ENCODE peak calls at places on chromosomes 3 and 15, in five cellular contexts. One of them, this sample, is unnamed.

GRCh38 chr15:90607361-90607760 is 77.6 kb downstream of the CRTC3 start:
- DNase-seq in GM12878: no peak
- DNase-seq in K562: no peak
- DNase-seq in SK-N-SH: no peak
- DNase-seq in H1: no peak
- DNase-seq in this sample: no peak

GRCh38 chr3:38597502-38598060 is 51.9 kb downstream of the SCN5A start:
- DNase-seq in GM12878: no peak
- DNase-seq in H1: no peak
- DNase-seq in SK-N-SH: no peak
- DNase-seq in K562: no peak
- DNase-seq in this sample: no peak

GRCh38 chr3:194521514-194522260 is 34.9 kb upstream of the ATP13A3 start:
- DNase-seq in H1: no peak
- DNase-seq in GM12878: no peak
- DNase-seq in K562: no peak
- DNase-seq in SK-N-SH: no peak
- DNase-seq in this sample: no peak

GRCh38 chr3:15207836-15208504 is 1.9 kb downstream of the CAPN7 start:
- DNase-seq in H1: no peak
- DNase-seq in K562: no peak
- DNase-seq in GM12878: no peak
- DNase-seq in SK-N-SH: no peak
- DNase-seq in this sample: no peak

GRCh38 chr15:95812491-95812890 is 518.0 kb upstream of the NR2F2 start:
- DNase-seq in GM12878: no peak
- DNase-seq in SK-N-SH: no peak
- DNase-seq in K562: no peak
- DNase-seq in H1: no peak
- DNase-seq in this sample: no peak

GRCh38 chr3:188507244-188507720 is 353.3 kb downstream of the LPP start:
- DNase-seq in GM12878: no peak
- DNase-seq in K562: no peak
- DNase-seq in SK-N-SH: no peak
- DNase-seq in H1: no peak
- DNase-seq in this sample: peak

GRCh38 chr3:10939556-10939955 is 53.0 kb upstream of the SLC6A1 start:
- DNase-seq in H1: no peak
- DNase-seq in SK-N-SH: no peak
- DNase-seq in K562: no peak
- DNase-seq in GM12878: no peak
- DNase-seq in this sample: no peak

GRCh38 chr3:33060609-33061337 is 36.2 kb downstream of the GLB1 start:
- DNase-seq in SK-N-SH: no peak
- DNase-seq in GM12878: no peak
- DNase-seq in H1: no peak
- DNase-seq in K562: no peak
- DNase-seq in this sample: no peak

GRCh38 chr15:84023636-84024035 is 211.9 kb upstream of the GOLGA6L4 start:
- DNase-seq in GM12878: no peak
- DNase-seq in H1: peak
- DNase-seq in K562: peak
- DNase-seq in SK-N-SH: peak
- DNase-seq in this sample: peak

DNA sequence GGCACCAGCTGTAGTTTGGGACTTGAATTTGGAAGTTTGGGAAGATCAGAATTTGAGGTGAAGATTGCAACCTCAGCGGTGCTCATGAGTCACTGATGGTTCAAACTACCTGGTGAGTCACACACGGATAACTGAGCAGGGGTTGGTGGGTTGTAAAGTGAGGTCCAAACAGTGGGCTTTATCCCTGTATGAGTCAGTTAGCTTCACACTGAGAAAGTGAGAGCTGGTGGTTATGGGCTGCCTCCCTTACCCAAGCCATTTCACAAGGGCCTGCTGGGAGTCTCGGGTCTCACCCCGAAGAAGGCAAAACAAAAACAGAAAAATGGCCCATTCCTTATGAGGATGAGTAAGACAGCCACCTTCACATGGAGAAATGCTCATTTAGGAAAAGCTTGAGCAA is 77.0 kb downstream of the ITGA11 start:
- DNase-seq in SK-N-SH: no peak
- DNase-seq in H1: no peak
- DNase-seq in GM12878: no peak
- DNase-seq in K562: no peak
- DNase-seq in this sample: peak
- TF ChIP-seq TAF1 in SK-N-SH: no peak
- TF ChIP-seq TAF1 in H1: no peak
- TF ChIP-seq TAF1 in GM12878: no peak
- TF ChIP-seq TAF1 in K562: no peak
- TF ChIP-seq TAF1 in this sample: no peak

DNA sequence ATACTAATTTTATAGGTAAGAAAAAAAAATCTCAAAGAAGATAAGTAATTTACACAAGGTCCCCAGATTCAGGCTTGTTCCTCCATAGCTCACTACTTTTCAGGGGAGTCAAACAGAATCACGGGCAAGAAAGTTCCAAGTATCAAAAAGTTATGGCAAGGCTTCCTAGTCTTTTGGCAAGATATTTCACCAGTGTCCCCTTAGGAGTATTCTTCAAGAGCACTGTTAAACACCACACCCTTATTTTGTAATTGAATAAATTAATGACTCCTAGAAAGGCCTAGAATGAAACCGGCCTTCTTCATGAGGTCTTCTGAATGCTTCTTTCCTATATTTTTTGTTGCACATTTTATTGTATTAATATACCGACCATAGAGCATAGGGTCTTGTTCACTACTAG is 109.7 kb downstream of the MYLK start:
- DNase-seq in H1: no peak
- DNase-seq in K562: no peak
- DNase-seq in GM12878: no peak
- DNase-seq in SK-N-SH: no peak
- DNase-seq in this sample: no peak
- H3K4me2 ChIP-seq in H1: no peak
- H3K4me2 ChIP-seq in K562: no peak
- H3K4me2 ChIP-seq in GM12878: no peak
- H3K4me2 ChIP-seq in SK-N-SH: peak
- H3K4me2 ChIP-seq in this sample: no peak

GRCh38 chr3:55989351-55989750 is 478.9 kb downstream of the ERC2 start:
- DNase-seq in H1: no peak
- DNase-seq in SK-N-SH: peak
- DNase-seq in K562: no peak
- DNase-seq in GM12878: no peak
- DNase-seq in this sample: no peak

GRCh38 chr3:55984631-55985030 is 483.6 kb downstream of the ERC2 start:
- DNase-seq in SK-N-SH: no peak
- DNase-seq in GM12878: no peak
- DNase-seq in K562: no peak
- DNase-seq in H1: no peak
- DNase-seq in this sample: no peak

GRCh38 chr3:55988905-55989304 is 479.4 kb downstream of the ERC2 start:
- DNase-seq in SK-N-SH: peak
- DNase-seq in K562: no peak
- DNase-seq in GM12878: no peak
- DNase-seq in H1: no peak
- DNase-seq in this sample: no peak
- TF ChIP-seq TAF1 in SK-N-SH: no peak
- TF ChIP-seq TAF1 in K562: no peak
- TF ChIP-seq TAF1 in GM12878: no peak
- TF ChIP-seq TAF1 in H1: no peak
- TF ChIP-seq TAF1 in this sample: no peak

GRCh38 chr15:68300115-68300940 is 22.8 kb downstream of the FEM1B start:
- DNase-seq in SK-N-SH: no peak
- DNase-seq in GM12878: no peak
- DNase-seq in K562: no peak
- DNase-seq in H1: peak
- DNase-seq in this sample: peak
- H3K4me2 ChIP-seq in SK-N-SH: no peak
- H3K4me2 ChIP-seq in GM12878: no peak
- H3K4me2 ChIP-seq in K562: no peak
- H3K4me2 ChIP-seq in H1: no peak
- H3K4me2 ChIP-seq in this sample: peak

DNA sequence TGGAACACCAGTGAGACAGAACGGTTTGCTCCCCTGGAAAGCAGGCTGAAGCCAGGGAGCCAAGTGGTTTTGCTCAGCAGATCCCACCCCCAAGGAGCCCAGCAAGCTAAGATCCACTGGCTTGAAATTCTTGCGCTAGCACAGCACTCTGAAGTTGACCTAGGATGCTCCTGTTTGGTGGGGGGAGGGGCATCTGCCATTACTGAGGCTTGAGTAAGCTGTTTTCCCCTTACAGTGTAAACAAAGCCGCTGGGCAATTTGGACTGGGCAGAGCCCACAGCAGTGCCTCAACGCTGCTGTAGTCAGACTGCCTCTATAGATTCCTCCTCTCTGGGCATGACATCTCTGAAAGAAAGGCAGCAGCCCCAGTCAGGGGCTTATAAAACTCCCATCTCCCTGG is 241.4 kb downstream of the GABRB3 start:
- DNase-seq in GM12878: no peak
- DNase-seq in SK-N-SH: no peak
- DNase-seq in K562: no peak
- DNase-seq in H1: no peak
- DNase-seq in this sample: no peak
- TF ChIP-seq TAF1 in GM12878: no peak
- TF ChIP-seq TAF1 in SK-N-SH: no peak
- TF ChIP-seq TAF1 in K562: no peak
- TF ChIP-seq TAF1 in H1: no peak
- TF ChIP-seq TAF1 in this sample: no peak

GRCh38 chr15:68999091-68999490 is 15.4 kb upstream of the NOX5 start:
- DNase-seq in SK-N-SH: no peak
- DNase-seq in GM12878: no peak
- DNase-seq in K562: no peak
- DNase-seq in H1: peak
- DNase-seq in this sample: no peak
- H3K4me2 ChIP-seq in SK-N-SH: no peak
- H3K4me2 ChIP-seq in GM12878: no peak
- H3K4me2 ChIP-seq in K562: no peak
- H3K4me2 ChIP-seq in H1: no peak
- H3K4me2 ChIP-seq in this sample: no peak

GRCh38 chr3:8421711-8422110 is 79.9 kb upstream of the LMCD1 start:
- DNase-seq in SK-N-SH: no peak
- DNase-seq in H1: no peak
- DNase-seq in K562: no peak
- DNase-seq in GM12878: no peak
- DNase-seq in this sample: no peak

GRCh38 chr3:8420613-8421012 is 81.0 kb upstream of the LMCD1 start:
- DNase-seq in SK-N-SH: no peak
- DNase-seq in K562: no peak
- DNase-seq in GM12878: no peak
- DNase-seq in H1: no peak
- DNase-seq in this sample: no peak

GRCh38 chr3:8424281-8424680 is 77.3 kb upstream of the LMCD1 start:
- DNase-seq in SK-N-SH: no peak
- DNase-seq in H1: no peak
- DNase-seq in GM12878: no peak
- DNase-seq in K562: no peak
- DNase-seq in this sample: no peak

GRCh38 chr3:8423307-8423706 is 78.3 kb upstream of the LMCD1 start:
- DNase-seq in K562: no peak
- DNase-seq in SK-N-SH: no peak
- DNase-seq in H1: no peak
- DNase-seq in GM12878: no peak
- DNase-seq in this sample: no peak

GRCh38 chr3:8421267-8421666 is 80.4 kb upstream of the LMCD1 start:
- DNase-seq in GM12878: no peak
- DNase-seq in K562: no peak
- DNase-seq in H1: no peak
- DNase-seq in SK-N-SH: no peak
- DNase-seq in this sample: no peak
- TF ChIP-seq TAF1 in GM12878: no peak
- TF ChIP-seq TAF1 in K562: no peak
- TF ChIP-seq TAF1 in H1: no peak
- TF ChIP-seq TAF1 in SK-N-SH: no peak
- TF ChIP-seq TAF1 in this sample: no peak

This sample was measured in HepG2.